ENCODE peak calls at places on chromosomes 7 and 10, in seven cellular contexts. One of them, this sample, is unnamed. For H3K9me3 and H3K27me3, the result is how much of the 10 kb centered on the place peaks cover.

GRCh38 chr7:71780282-71780681 is 631.9 kb downstream of the CALN1 start:
- DNase-seq in suprapubic skin: no peak
- DNase-seq in PC-9: no peak
- DNase-seq in GM23248: no peak
- DNase-seq in CD8-positive, alpha-beta T cell: no peak
- DNase-seq in IMR-90: no peak
- DNase-seq in fibroblast of lung: no peak
- DNase-seq in this sample: no peak

GRCh38 chr7:148142660-148143248 is 447.8 kb upstream of the C7orf33 start:
- DNase-seq in suprapubic skin: no peak
- DNase-seq in PC-9: no peak
- DNase-seq in GM23248: peak
- DNase-seq in CD8-positive, alpha-beta T cell: no peak
- DNase-seq in IMR-90: peak
- DNase-seq in fibroblast of lung: no peak
- DNase-seq in this sample: peak

GRCh38 chr10:77590344-77591237 is 47.0 kb downstream of the KCNMA1 start:
- DNase-seq in suprapubic skin: no peak
- DNase-seq in PC-9: no peak
- DNase-seq in GM23248: no peak
- DNase-seq in CD8-positive, alpha-beta T cell: no peak
- DNase-seq in IMR-90: no peak
- DNase-seq in fibroblast of lung: no peak
- DNase-seq in this sample: peak

GRCh38 chr7:50687096-50687495 is 95.6 kb downstream of the GRB10 start:
- DNase-seq in suprapubic skin: no peak
- DNase-seq in PC-9: no peak
- DNase-seq in GM23248: no peak
- DNase-seq in CD8-positive, alpha-beta T cell: no peak
- DNase-seq in IMR-90: no peak
- DNase-seq in fibroblast of lung: no peak
- DNase-seq in this sample: no peak

GRCh38 chr10:26777686-26778085 is 80.2 kb downstream of the PDSS1 start:
- DNase-seq in suprapubic skin: no peak
- DNase-seq in PC-9: no peak
- DNase-seq in GM23248: no peak
- DNase-seq in CD8-positive, alpha-beta T cell: no peak
- DNase-seq in IMR-90: no peak
- DNase-seq in fibroblast of lung: no peak
- DNase-seq in this sample: no peak

GRCh38 chr10:25048463-25048862 is 32.1 kb downstream of the THNSL1 start:
- DNase-seq in suprapubic skin: no peak
- DNase-seq in PC-9: no peak
- DNase-seq in GM23248: no peak
- DNase-seq in CD8-positive, alpha-beta T cell: no peak
- DNase-seq in IMR-90: no peak
- DNase-seq in fibroblast of lung: peak
- DNase-seq in this sample: no peak

GRCh38 chr10:51960494-51960895 is 261.1 kb upstream of the CSTF2T start:
- DNase-seq in suprapubic skin: no peak
- DNase-seq in PC-9: no peak
- DNase-seq in GM23248: peak
- DNase-seq in CD8-positive, alpha-beta T cell: no peak
- DNase-seq in IMR-90: peak
- DNase-seq in fibroblast of lung: peak
- DNase-seq in this sample: no peak

GRCh38 chr7:24975647-24976260 is 4.2 kb downstream of the OSBPL3 start:
- DNase-seq in suprapubic skin: no peak
- DNase-seq in PC-9: no peak
- DNase-seq in GM23248: no peak
- DNase-seq in CD8-positive, alpha-beta T cell: no peak
- DNase-seq in IMR-90: peak
- DNase-seq in fibroblast of lung: peak
- DNase-seq in this sample: no peak

GRCh38 chr10:94103902-94104301 is 110.2 kb downstream of the PLCE1 start:
- DNase-seq in suprapubic skin: no peak
- DNase-seq in PC-9: no peak
- DNase-seq in GM23248: peak
- DNase-seq in CD8-positive, alpha-beta T cell: no peak
- DNase-seq in IMR-90: peak
- DNase-seq in fibroblast of lung: peak
- DNase-seq in this sample: peak

GRCh38 chr10:16646474-16647059 is 124.9 kb upstream of the C1QL3 start:
- DNase-seq in suprapubic skin: no peak
- DNase-seq in PC-9: no peak
- DNase-seq in GM23248: no peak
- DNase-seq in CD8-positive, alpha-beta T cell: no peak
- DNase-seq in IMR-90: no peak
- DNase-seq in fibroblast of lung: peak
- DNase-seq in this sample: no peak

GRCh38 chr7:25369794-25370193 is 141.5 kb upstream of the NPVF start:
- DNase-seq in suprapubic skin: no peak
- DNase-seq in PC-9: no peak
- DNase-seq in GM23248: no peak
- DNase-seq in CD8-positive, alpha-beta T cell: no peak
- DNase-seq in IMR-90: no peak
- DNase-seq in fibroblast of lung: no peak
- DNase-seq in this sample: peak

GRCh38 chr10:12720217-12720981 is 281.1 kb downstream of the CCDC3 start:
- DNase-seq in suprapubic skin: peak
- DNase-seq in PC-9: peak
- DNase-seq in GM23248: peak
- DNase-seq in CD8-positive, alpha-beta T cell: no peak
- DNase-seq in IMR-90: peak
- DNase-seq in fibroblast of lung: peak
- DNase-seq in this sample: peak

GRCh38 chr7:102288285-102288930 is 1.7 kb downstream of the SH2B2 start:
- DNase-seq in suprapubic skin: no peak
- DNase-seq in PC-9: no peak
- DNase-seq in GM23248: peak
- DNase-seq in CD8-positive, alpha-beta T cell: no peak
- DNase-seq in IMR-90: no peak
- DNase-seq in fibroblast of lung: no peak
- DNase-seq in this sample: no peak

GRCh38 chr10:47094126-47094525 is 182.9 kb downstream of the PTPN20 start:
- DNase-seq in suprapubic skin: no peak
- DNase-seq in PC-9: no peak
- DNase-seq in GM23248: no peak
- DNase-seq in CD8-positive, alpha-beta T cell: no peak
- DNase-seq in IMR-90: no peak
- DNase-seq in fibroblast of lung: no peak
- DNase-seq in this sample: no peak

GRCh38 chr10:5442056-5442989 is 30.0 kb downstream of the NET1 start:
- DNase-seq in suprapubic skin: no peak
- DNase-seq in PC-9: peak
- DNase-seq in GM23248: peak
- DNase-seq in CD8-positive, alpha-beta T cell: no peak
- DNase-seq in IMR-90: peak
- DNase-seq in fibroblast of lung: no peak
- DNase-seq in this sample: no peak

GRCh38 chr7:157966490-157966889 is 621.1 kb downstream of the PTPRN2 start:
- DNase-seq in suprapubic skin: no peak
- DNase-seq in PC-9: no peak
- DNase-seq in GM23248: no peak
- DNase-seq in CD8-positive, alpha-beta T cell: no peak
- DNase-seq in IMR-90: no peak
- DNase-seq in fibroblast of lung: no peak
- DNase-seq in this sample: no peak

GRCh38 chr10:97517778-97518561 is 19.2 kb downstream of the UBTD1 start:
- DNase-seq in suprapubic skin: no peak
- DNase-seq in PC-9: peak
- DNase-seq in GM23248: peak
- DNase-seq in CD8-positive, alpha-beta T cell: no peak
- DNase-seq in IMR-90: no peak
- DNase-seq in fibroblast of lung: peak
- DNase-seq in this sample: no peak

GRCh38 chr7:148964510-148965267 is 63.6 kb downstream of the PDIA4 start:
- DNase-seq in suprapubic skin: no peak
- DNase-seq in PC-9: no peak
- DNase-seq in GM23248: peak
- DNase-seq in CD8-positive, alpha-beta T cell: no peak
- DNase-seq in IMR-90: no peak
- DNase-seq in fibroblast of lung: no peak
- DNase-seq in this sample: no peak

GRCh38 chr10:118694848-118695247 is 59.9 kb downstream of the CACUL1 start:
- DNase-seq in suprapubic skin: no peak
- DNase-seq in PC-9: no peak
- DNase-seq in GM23248: peak
- DNase-seq in CD8-positive, alpha-beta T cell: no peak
- DNase-seq in IMR-90: peak
- DNase-seq in fibroblast of lung: peak
- DNase-seq in this sample: no peak

GRCh38 chr7:1510780-1511154 is 6.6 kb upstream of the INTS1 start:
- DNase-seq in suprapubic skin: no peak
- DNase-seq in PC-9: no peak
- DNase-seq in GM23248: no peak
- DNase-seq in CD8-positive, alpha-beta T cell: no peak
- DNase-seq in IMR-90: no peak
- DNase-seq in fibroblast of lung: no peak
- DNase-seq in this sample: no peak

GRCh38 chr7:29926761-29927160 is 62.8 kb downstream of the SCRN1 start:
- DNase-seq in suprapubic skin: no peak
- DNase-seq in PC-9: no peak
- DNase-seq in GM23248: no peak
- DNase-seq in CD8-positive, alpha-beta T cell: no peak
- DNase-seq in IMR-90: no peak
- DNase-seq in fibroblast of lung: no peak
- DNase-seq in this sample: no peak

GRCh38 chr7:105215182-105215581 is 173.5 kb downstream of the SRPK2 start:
- DNase-seq in suprapubic skin: no peak
- DNase-seq in PC-9: no peak
- DNase-seq in GM23248: no peak
- DNase-seq in CD8-positive, alpha-beta T cell: no peak
- DNase-seq in IMR-90: no peak
- DNase-seq in fibroblast of lung: no peak
- DNase-seq in this sample: no peak

DNA sequence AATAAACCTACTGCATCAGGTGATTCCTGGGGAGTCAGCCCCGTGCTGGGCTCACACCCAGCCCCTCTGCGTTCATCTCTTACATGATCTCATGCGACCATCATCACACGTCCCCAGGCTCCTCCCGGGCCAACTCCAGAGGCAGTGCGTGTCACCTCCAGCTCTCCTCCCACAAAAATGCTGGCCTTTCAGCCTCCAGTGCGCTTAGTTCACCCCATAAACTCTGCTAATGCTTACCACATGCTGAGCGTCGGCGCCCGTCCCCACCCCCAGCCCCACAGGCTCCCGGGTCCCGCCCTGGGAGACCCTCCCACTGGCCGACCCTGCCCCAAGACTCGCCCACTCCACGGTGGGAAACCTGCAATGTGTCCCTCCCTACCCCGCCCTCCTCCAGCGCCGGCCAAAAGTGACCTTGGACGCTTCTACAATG is 816 bp upstream of the SDK1 start:
- DNase-seq in suprapubic skin: no peak
- DNase-seq in PC-9: no peak
- DNase-seq in GM23248: peak
- DNase-seq in CD8-positive, alpha-beta T cell: no peak
- DNase-seq in IMR-90: peak
- DNase-seq in fibroblast of lung: peak
- DNase-seq in this sample: peak
- H3K4me3 ChIP-seq in suprapubic skin: peak
- H3K4me3 ChIP-seq in PC-9: peak
- H3K4me3 ChIP-seq in GM23248: peak
- H3K4me3 ChIP-seq in CD8-positive, alpha-beta T cell: peak
- H3K4me3 ChIP-seq in IMR-90: no peak
- H3K4me3 ChIP-seq in fibroblast of lung: no peak
- H3K4me3 ChIP-seq in this sample: peak

GRCh38 chr7:56449762-56450161 is 333.5 kb upstream of the NUPR2 start:
- DNase-seq in suprapubic skin: no peak
- DNase-seq in PC-9: no peak
- DNase-seq in GM23248: no peak
- DNase-seq in CD8-positive, alpha-beta T cell: no peak
- DNase-seq in IMR-90: no peak
- DNase-seq in fibroblast of lung: no peak
- DNase-seq in this sample: no peak
- H3K9me3 ChIP-seq in suprapubic skin: under half
- H3K9me3 ChIP-seq in PC-9: under half
- H3K9me3 ChIP-seq in GM23248: under half
- H3K9me3 ChIP-seq in CD8-positive, alpha-beta T cell: under half
- H3K9me3 ChIP-seq in IMR-90: under half
- H3K9me3 ChIP-seq in fibroblast of lung: under half
- H3K9me3 ChIP-seq in this sample: under half

DNA sequence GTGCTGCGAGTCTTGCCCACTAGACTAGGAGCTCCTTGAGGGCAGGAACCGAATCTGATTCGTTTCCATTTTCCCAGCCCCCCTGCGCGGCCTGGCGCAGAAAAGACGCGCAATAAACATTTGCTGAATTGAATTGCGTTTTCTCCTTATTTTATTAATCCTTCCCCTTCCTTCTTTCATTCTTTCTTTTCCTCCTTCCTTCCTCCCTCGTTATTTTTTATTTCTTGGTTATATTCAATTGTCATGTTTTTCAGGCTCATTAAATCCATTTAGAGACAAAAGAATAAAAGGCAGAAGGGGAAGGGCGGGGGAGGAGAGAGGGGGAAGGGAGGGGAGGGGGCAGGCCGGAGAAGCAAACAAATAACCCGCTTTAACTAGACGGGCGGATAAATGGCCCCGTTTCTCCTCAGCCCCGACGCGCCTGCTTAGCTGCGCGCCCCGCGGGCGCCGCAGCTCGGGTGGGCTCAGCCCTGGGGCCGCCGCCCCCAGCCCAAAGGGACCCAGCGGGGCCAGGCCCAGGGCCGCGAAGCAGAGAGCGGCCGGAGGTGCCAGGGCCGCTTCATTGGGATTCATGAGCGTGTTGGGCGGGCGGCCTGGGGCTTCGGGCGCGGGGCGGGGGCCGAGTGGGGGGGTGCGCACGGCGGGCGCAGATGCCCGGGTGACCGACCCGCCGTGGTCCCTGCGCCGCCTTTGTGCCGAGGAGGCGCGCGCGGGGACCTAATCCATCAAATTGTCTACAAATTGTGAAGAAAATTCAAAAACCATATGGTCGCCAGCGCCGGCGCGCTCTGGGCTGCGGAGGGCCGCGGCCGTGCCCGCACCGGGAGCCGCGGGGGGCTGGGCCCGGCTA is 5.0 kb downstream of the LBX1 start:
- DNase-seq in suprapubic skin: no peak
- DNase-seq in PC-9: no peak
- DNase-seq in GM23248: no peak
- DNase-seq in CD8-positive, alpha-beta T cell: no peak
- DNase-seq in IMR-90: no peak
- DNase-seq in fibroblast of lung: no peak
- DNase-seq in this sample: no peak
- H3K27me3 ChIP-seq in suprapubic skin: half or more
- H3K27me3 ChIP-seq in PC-9: under half
- H3K27me3 ChIP-seq in GM23248: half or more
- H3K27me3 ChIP-seq in CD8-positive, alpha-beta T cell: half or more
- H3K27me3 ChIP-seq in IMR-90: half or more
- H3K27me3 ChIP-seq in fibroblast of lung: half or more
- H3K27me3 ChIP-seq in this sample: under half

DNA sequence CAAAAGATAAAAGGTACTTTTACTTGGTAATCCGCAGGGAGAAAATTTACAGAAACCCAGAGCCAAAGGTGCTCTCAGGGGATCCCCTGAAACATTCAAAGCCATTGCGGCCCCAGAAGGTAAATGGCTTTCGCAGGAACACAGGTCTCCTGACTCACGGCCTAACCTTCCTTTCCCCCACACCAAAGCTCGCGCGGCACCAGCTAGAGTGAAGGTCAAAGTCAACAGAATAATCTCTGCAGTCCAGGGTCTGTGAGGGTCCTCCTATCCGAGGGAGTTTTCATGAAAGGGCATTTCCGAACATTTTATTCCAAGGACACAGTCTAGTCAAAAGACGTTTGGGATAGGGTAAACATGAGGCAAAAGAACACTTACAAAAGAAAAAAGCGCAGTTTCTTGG is 615 bp upstream of the STEAP2 start:
- DNase-seq in suprapubic skin: no peak
- DNase-seq in PC-9: no peak
- DNase-seq in GM23248: peak
- DNase-seq in CD8-positive, alpha-beta T cell: no peak
- DNase-seq in IMR-90: no peak
- DNase-seq in fibroblast of lung: peak
- DNase-seq in this sample: no peak
- H3K4me3 ChIP-seq in suprapubic skin: peak
- H3K4me3 ChIP-seq in PC-9: peak
- H3K4me3 ChIP-seq in GM23248: peak
- H3K4me3 ChIP-seq in CD8-positive, alpha-beta T cell: no peak
- H3K4me3 ChIP-seq in IMR-90: peak
- H3K4me3 ChIP-seq in fibroblast of lung: peak
- H3K4me3 ChIP-seq in this sample: peak

This sample was measured in MG63.